ENCODE peak calls at places on chromosomes 12 and 14, in six cellular contexts. One of them, this sample, is unnamed.

GRCh38 chr14:57486767-57487379 is 6.8 kb downstream of the CCDC198 start:
- DNase-seq in ovary: no peak
- DNase-seq in left ventricle myocardium inferior: no peak
- DNase-seq in thoracic aorta: no peak
- DNase-seq in NT2/D1: peak; percentile 3
- DNase-seq in uterus: no peak
- DNase-seq in this sample: no peak

GRCh38 chr14:21997300-21997699 is 323.7 kb upstream of the OR4E1 start:
- DNase-seq in ovary: no peak
- DNase-seq in left ventricle myocardium inferior: no peak
- DNase-seq in thoracic aorta: no peak
- DNase-seq in NT2/D1: no peak
- DNase-seq in uterus: no peak
- DNase-seq in this sample: no peak

GRCh38 chr12:93677195-93678064 is at the start of gene CRADD:
- DNase-seq in ovary: peak; percentile 83
- DNase-seq in left ventricle myocardium inferior: peak; percentile 67
- DNase-seq in thoracic aorta: peak; percentile 67
- DNase-seq in NT2/D1: peak; percentile 97
- DNase-seq in uterus: peak; percentile 78
- DNase-seq in this sample: peak; percentile 86

GRCh38 chr12:95648990-95649791 is 97.9 kb upstream of the USP44 start:
- DNase-seq in ovary: no peak
- DNase-seq in left ventricle myocardium inferior: no peak
- DNase-seq in thoracic aorta: no peak
- DNase-seq in NT2/D1: no peak
- DNase-seq in uterus: no peak
- DNase-seq in this sample: peak; percentile 53

GRCh38 chr14:61965030-61965745 is 203.0 kb downstream of the SNAPC1 start:
- DNase-seq in ovary: no peak
- DNase-seq in left ventricle myocardium inferior: no peak
- DNase-seq in thoracic aorta: no peak
- DNase-seq in NT2/D1: no peak
- DNase-seq in uterus: no peak
- DNase-seq in this sample: no peak

GRCh38 chr12:14884458-14884878 is 1.2 kb downstream of the MGP start:
- DNase-seq in ovary: peak; percentile 81
- DNase-seq in left ventricle myocardium inferior: peak; percentile 83
- DNase-seq in thoracic aorta: peak; percentile 71
- DNase-seq in NT2/D1: no peak
- DNase-seq in uterus: peak; percentile 81
- DNase-seq in this sample: peak; percentile 66

GRCh38 chr12:106282457-106283097 is 20.0 kb upstream of the TCP11L2 start:
- DNase-seq in ovary: peak; percentile 28
- DNase-seq in left ventricle myocardium inferior: peak; percentile 38
- DNase-seq in thoracic aorta: no peak
- DNase-seq in NT2/D1: peak; percentile 65
- DNase-seq in uterus: peak; percentile 32
- DNase-seq in this sample: peak; percentile 55

GRCh38 chr12:116606397-116606796 is 47.2 kb downstream of the MAP1LC3B2 start:
- DNase-seq in ovary: no peak
- DNase-seq in left ventricle myocardium inferior: no peak
- DNase-seq in thoracic aorta: no peak
- DNase-seq in NT2/D1: no peak
- DNase-seq in uterus: no peak
- DNase-seq in this sample: no peak

GRCh38 chr12:6827982-6828670 is at the start of gene P3H3:
- DNase-seq in ovary: peak; percentile 73
- DNase-seq in left ventricle myocardium inferior: peak; percentile 45
- DNase-seq in thoracic aorta: no peak
- DNase-seq in NT2/D1: peak; percentile 89
- DNase-seq in uterus: peak; percentile 64
- DNase-seq in this sample: no peak

GRCh38 chr12:109264943-109265650 is 44.0 kb downstream of the FOXN4 start:
- DNase-seq in ovary: no peak
- DNase-seq in left ventricle myocardium inferior: no peak
- DNase-seq in thoracic aorta: no peak
- DNase-seq in NT2/D1: no peak
- DNase-seq in uterus: no peak
- DNase-seq in this sample: no peak

GRCh38 chr12:119406322-119406721 is 71.8 kb downstream of the CCDC60 start:
- DNase-seq in ovary: no peak
- DNase-seq in left ventricle myocardium inferior: no peak
- DNase-seq in thoracic aorta: no peak
- DNase-seq in NT2/D1: no peak
- DNase-seq in uterus: no peak
- DNase-seq in this sample: no peak
- H3K4me1 ChIP-seq in ovary: no peaks in the 10 kb centered on the region
- H3K4me1 ChIP-seq in left ventricle myocardium inferior: peaks cover 19% of the 10 kb centered on the region
- H3K4me1 ChIP-seq in thoracic aorta: no peaks in the 10 kb centered on the region
- H3K4me1 ChIP-seq in NT2/D1: no peaks in the 10 kb centered on the region
- H3K4me1 ChIP-seq in uterus: no peaks in the 10 kb centered on the region
- H3K4me1 ChIP-seq in this sample: no peaks in the 10 kb centered on the region

GRCh38 chr14:90446405-90446804 is 49.6 kb downstream of the CALM1 start:
- DNase-seq in ovary: no peak
- DNase-seq in left ventricle myocardium inferior: no peak
- DNase-seq in thoracic aorta: no peak
- DNase-seq in NT2/D1: no peak
- DNase-seq in uterus: no peak
- DNase-seq in this sample: no peak
- H3K4me1 ChIP-seq in ovary: no peaks in the 10 kb centered on the region
- H3K4me1 ChIP-seq in left ventricle myocardium inferior: peaks cover 12% of the 10 kb centered on the region
- H3K4me1 ChIP-seq in thoracic aorta: no peaks in the 10 kb centered on the region
- H3K4me1 ChIP-seq in NT2/D1: no peaks in the 10 kb centered on the region
- H3K4me1 ChIP-seq in uterus: no peaks in the 10 kb centered on the region
- H3K4me1 ChIP-seq in this sample: no peaks in the 10 kb centered on the region

GRCh38 chr14:103543140-103543539 is 14.1 kb downstream of the TRMT61A start:
- DNase-seq in ovary: peak; percentile 29
- DNase-seq in left ventricle myocardium inferior: no peak
- DNase-seq in thoracic aorta: no peak
- DNase-seq in NT2/D1: no peak
- DNase-seq in uterus: no peak
- DNase-seq in this sample: peak; percentile 35
- H3K4me1 ChIP-seq in ovary: peaks cover 29% of the 10 kb centered on the region
- H3K4me1 ChIP-seq in left ventricle myocardium inferior: peaks cover 79% of the 10 kb centered on the region
- H3K4me1 ChIP-seq in thoracic aorta: peaks cover 51% of the 10 kb centered on the region
- H3K4me1 ChIP-seq in NT2/D1: peaks cover 40% of the 10 kb centered on the region
- H3K4me1 ChIP-seq in uterus: peaks cover 59% of the 10 kb centered on the region
- H3K4me1 ChIP-seq in this sample: peaks cover 59% of the 10 kb centered on the region

DNA sequence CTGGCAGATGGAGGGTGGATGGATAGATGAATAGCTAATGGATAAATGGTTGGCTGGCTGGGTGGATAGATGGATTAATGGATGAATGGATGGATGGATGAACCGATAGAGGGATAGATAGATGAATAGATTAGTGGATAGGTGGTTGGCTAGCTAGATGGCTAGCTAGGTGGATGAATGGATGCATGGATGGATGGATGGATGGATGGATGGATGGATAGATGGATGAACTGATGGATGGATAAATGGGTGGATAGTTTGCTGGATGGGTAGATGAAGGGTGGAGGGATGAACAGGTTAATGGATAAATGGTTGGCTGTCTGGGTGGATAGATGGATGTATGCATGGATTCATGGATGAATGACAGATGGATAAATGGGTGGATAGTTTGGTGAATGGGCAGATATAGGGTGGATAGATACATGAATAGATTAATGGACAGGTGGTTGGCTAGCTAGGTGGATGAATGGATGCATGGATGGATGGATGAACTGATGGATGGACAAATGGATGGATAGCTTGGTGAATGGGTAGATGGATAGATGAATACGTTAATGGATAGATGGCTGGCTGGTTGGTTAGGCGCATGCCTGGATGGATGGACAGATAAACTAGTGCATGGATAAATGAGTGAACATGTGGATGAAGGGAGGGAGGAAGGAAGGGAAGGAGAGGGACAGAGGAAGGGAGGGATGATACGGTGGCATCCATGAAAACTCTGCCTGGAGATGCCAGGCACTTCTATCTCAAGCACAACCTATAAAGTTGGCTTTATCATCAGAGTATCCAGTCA is 8.1 kb downstream of the SERPINA9 start:
- DNase-seq in ovary: no peak
- DNase-seq in left ventricle myocardium inferior: no peak
- DNase-seq in thoracic aorta: no peak
- DNase-seq in NT2/D1: no peak
- DNase-seq in uterus: no peak
- DNase-seq in this sample: no peak
- H3K4me1 ChIP-seq in ovary: no peaks in the 10 kb centered on the region
- H3K4me1 ChIP-seq in left ventricle myocardium inferior: no peaks in the 10 kb centered on the region
- H3K4me1 ChIP-seq in thoracic aorta: no peaks in the 10 kb centered on the region
- H3K4me1 ChIP-seq in NT2/D1: no peaks in the 10 kb centered on the region
- H3K4me1 ChIP-seq in uterus: no peaks in the 10 kb centered on the region
- H3K4me1 ChIP-seq in this sample: no peaks in the 10 kb centered on the region

GRCh38 chr12:4211372-4211771 is 62.2 kb upstream of the CCND2 start:
- DNase-seq in ovary: no peak
- DNase-seq in left ventricle myocardium inferior: no peak
- DNase-seq in thoracic aorta: no peak
- DNase-seq in NT2/D1: no peak
- DNase-seq in uterus: no peak
- DNase-seq in this sample: no peak
- H3K4me1 ChIP-seq in ovary: no peaks in the 10 kb centered on the region
- H3K4me1 ChIP-seq in left ventricle myocardium inferior: peaks cover 2% of the 10 kb centered on the region
- H3K4me1 ChIP-seq in thoracic aorta: no peaks in the 10 kb centered on the region
- H3K4me1 ChIP-seq in NT2/D1: no peaks in the 10 kb centered on the region
- H3K4me1 ChIP-seq in uterus: no peaks in the 10 kb centered on the region
- H3K4me1 ChIP-seq in this sample: no peaks in the 10 kb centered on the region